ENCODE peak calls at places on chromosomes 12 and 14, in four cellular contexts. V is H1, J is SK-N-SH, I is HepG2. D is an unnamed sample.
A peak's percentile ranks its signal among the peaks of the same experiment; 100 is the strongest.

GRCh38 chr12:105983622-105984325 is 155.0 kb downstream of the NUAK1 start:
- DNase-seq in V (no peak), J (no peak), I (no peak), D (no peak)

GRCh38 chr14:67405771-67406170 is 6.2 kb downstream of the PLEK2 start:
- DNase-seq in V (no peak), J (no peak), I (no peak), D (no peak)

GRCh38 chr14:67426983-67427601 is 15.1 kb upstream of the PLEK2 start:
- DNase-seq in V (peak; percentile 82), J (peak; percentile 85), I (peak; percentile 76), D (no peak)

GRCh38 chr12:128509170-128509569 is 242.2 kb downstream of the TMEM132C start:
- DNase-seq in V (no peak), J (no peak), I (no peak), D (no peak)

GRCh38 chr12:12718853-12719252 is 1.7 kb downstream of the CDKN1B start:
- DNase-seq in V (no peak), J (no peak), I (no peak), D (no peak)

GRCh38 chr12:11565752-11566151 is 83.7 kb upstream of the ETV6 start:
- DNase-seq in V (no peak), J (no peak), I (no peak), D (no peak)

GRCh38 chr12:53292441-53292840 is 2.9 kb upstream of the PFDN5 start:
- DNase-seq in V (no peak), J (no peak), I (no peak), D (no peak)

GRCh38 chr12:60180298-60180697 is 584.5 kb downstream of the SLC16A7 start:
- DNase-seq in V (no peak), J (no peak), I (no peak), D (no peak)

GRCh38 chr14:104735830-104736642 is 12.0 kb downstream of the ADSS1 start:
- DNase-seq in V (no peak), J (peak; percentile 60), I (peak; percentile 81), D (no peak)

GRCh38 chr12:13981296-13981962 is at the start of gene GRIN2B:
- DNase-seq in V (peak; percentile 63), J (peak; percentile 15), I (no peak), D (no peak)

GRCh38 chr12:47397664-47398281 is 308.1 kb downstream of the RPAP3 start:
- DNase-seq in V (no peak), J (no peak), I (peak; percentile 36), D (no peak)

GRCh38 chr12:67714648-67715047 is 66.1 kb downstream of the DYRK2 start:
- DNase-seq in V (no peak), J (no peak), I (no peak), D (no peak)

GRCh38 chr12:117778656-117779055 is 190.1 kb downstream of the KSR2 start:
- DNase-seq in V (no peak), J (no peak), I (no peak), D (no peak)
- TF ChIP-seq TCF12 in V (no peak), J (no peak), I (no peak), D (no peak)

GRCh38 chr12:32522322-32523221 is 123.2 kb downstream of the FGD4 start:
- DNase-seq in V (no peak), J (no peak), I (no peak), D (peak; percentile 9)
- TF ChIP-seq TCF12 in V (no peak), J (no peak), I (no peak), D (no peak)

DNA sequence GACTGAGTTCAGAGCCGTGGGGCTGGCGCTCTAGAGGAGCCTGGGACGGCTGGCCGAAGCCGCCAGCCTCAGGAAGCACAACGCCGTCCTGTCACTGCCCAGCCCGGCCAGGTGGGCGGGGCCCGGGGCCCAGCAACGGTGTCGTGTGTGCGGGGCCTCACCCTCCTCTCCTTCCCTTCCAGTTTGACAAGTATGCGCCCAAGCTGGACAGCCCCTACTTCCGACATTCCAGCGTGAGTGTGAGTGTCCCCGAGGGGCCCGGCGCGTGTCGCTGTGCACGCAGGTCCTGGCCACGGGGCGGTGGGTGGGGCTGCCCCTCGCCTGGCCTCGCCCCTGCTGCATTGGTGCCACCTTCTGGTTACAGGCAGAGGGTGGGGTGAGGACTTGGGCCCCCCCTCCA is 38.3 kb downstream of the LRCOL1 start:
- DNase-seq in V (no peak), J (no peak), I (no peak), D (no peak)
- TF ChIP-seq TCF12 in V (no peak), J (no peak), I (no peak), D (no peak)

DNA sequence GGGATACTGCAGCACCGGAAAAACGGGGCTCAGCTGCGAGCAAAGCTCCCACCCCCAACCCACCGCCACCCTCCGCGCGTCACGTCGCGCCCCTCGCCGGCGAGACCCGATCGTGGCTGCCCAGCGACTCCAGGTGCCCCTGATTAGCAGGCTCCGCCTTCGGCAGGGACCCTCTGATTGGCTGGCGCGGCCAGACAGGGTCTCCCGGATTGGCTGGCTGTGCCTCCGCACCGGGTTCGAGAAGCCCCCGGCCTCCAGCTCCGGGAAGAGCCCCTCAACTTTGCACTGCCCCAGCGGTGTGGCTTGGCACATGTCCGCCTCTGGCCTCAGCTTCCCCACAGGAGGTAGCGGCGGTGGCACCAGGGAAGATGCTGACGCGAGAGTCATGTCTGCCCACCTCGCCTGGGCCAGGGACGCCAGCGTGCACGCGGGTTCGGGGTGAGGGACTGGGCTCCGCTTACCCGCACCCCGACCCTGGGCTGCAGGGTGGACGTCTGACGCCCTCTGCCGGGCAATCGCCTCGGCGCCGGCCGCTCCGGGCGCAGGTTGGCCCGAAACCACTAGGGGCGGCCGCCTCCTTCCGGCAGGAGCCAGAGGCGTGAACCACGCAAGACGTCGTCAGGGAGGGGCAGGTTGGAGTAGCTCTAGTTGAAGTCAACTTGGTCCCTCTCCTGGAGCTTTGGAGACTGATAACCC is 496 bp upstream of the RHOF start:
- DNase-seq in V (peak; percentile 98), J (peak; percentile 94), I (peak; percentile 75), D (peak; percentile 82)
- TF ChIP-seq TCF12 in V (peak; percentile 73), J (peak; percentile 7), I (no peak), D (peak; percentile 45)

GRCh38 chr12:70667253-70667652 is 30.0 kb upstream of the PTPRB start:
- DNase-seq in V (no peak), J (no peak), I (no peak), D (no peak)

GRCh38 chr12:70663838-70664237 is 26.6 kb upstream of the PTPRB start:
- DNase-seq in V (no peak), J (no peak), I (no peak), D (no peak)

GRCh38 chr12:70661762-70662161 is 24.5 kb upstream of the PTPRB start:
- DNase-seq in V (no peak), J (no peak), I (no peak), D (no peak)

GRCh38 chr12:70666364-70666763 is 29.1 kb upstream of the PTPRB start:
- DNase-seq in V (no peak), J (no peak), I (no peak), D (no peak)

GRCh38 chr12:70664463-70664862 is 27.2 kb upstream of the PTPRB start:
- DNase-seq in V (no peak), J (peak; percentile 6), I (no peak), D (no peak)
- TF ChIP-seq TCF12 in V (no peak), J (no peak), I (no peak), D (no peak)

GRCh38 chr12:54301428-54302045 is 722 bp upstream of the NFE2 start:
- DNase-seq in V (peak; percentile 72), J (no peak), I (peak; percentile 86), D (no peak)
- TF ChIP-seq TCF12 in V (peak; percentile 72), J (no peak), I (no peak), D (no peak)

DNA sequence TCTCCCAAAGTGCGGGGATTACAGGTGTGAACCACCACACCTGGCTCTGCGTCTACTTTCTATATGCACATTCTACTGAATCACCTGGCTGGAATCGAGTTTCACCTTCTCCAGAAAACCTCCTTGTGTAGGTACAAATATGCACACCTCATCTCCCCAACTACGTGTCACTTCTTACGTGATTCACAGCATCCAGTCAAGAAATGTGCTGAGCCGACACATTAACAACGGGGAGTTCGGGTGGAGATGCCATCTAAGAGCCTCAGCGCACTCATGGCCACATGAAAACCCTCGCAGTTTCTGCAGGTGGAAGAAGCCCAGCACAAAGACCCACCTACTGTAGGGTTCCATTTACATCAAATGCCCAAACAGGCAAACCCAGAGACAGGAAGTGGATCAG is 29.3 kb downstream of the P2RX2 start:
- DNase-seq in V (no peak), J (no peak), I (no peak), D (no peak)
- TF ChIP-seq TCF12 in V (no peak), J (no peak), I (no peak), D (no peak)

GRCh38 chr12:124554429-124555029 is 12.9 kb downstream of the NCOR2 start:
- DNase-seq in V (no peak), J (no peak), I (no peak), D (no peak)
- TF ChIP-seq TCF12 in V (no peak), J (no peak), I (no peak), D (no peak)